ENCODE peak calls at places on chromosomes 4 and X, in four cellular contexts. N is OCI-LY7, V is GM03348, R is ACHN. B is an unnamed sample.

GRCh38 chrX:46587158-46587557 is 13.6 kb downstream of the CHST7 start:
- DNase-seq in N (no peak), R (no peak), V (peak), B (no peak)

GRCh38 chrX:140733766-140734342 is 24.3 kb downstream of the LINC00632 start:
- DNase-seq in N (peak), R (peak), V (peak), B (peak)

GRCh38 chr4:15402974-15403373 is 24.9 kb upstream of the C1QTNF7 start:
- DNase-seq in N (no peak), R (no peak), V (no peak), B (no peak)

GRCh38 chr4:183099537-183100297 is 660 bp downstream of the WWC2 start:
- DNase-seq in R (peak), N (no peak), V (peak), B (peak)

GRCh38 chrX:17432158-17432557 is 57.2 kb downstream of the NHS start:
- DNase-seq in N (no peak), R (no peak), V (no peak), B (no peak)

GRCh38 chr4:10773010-10773409 is 88.4 kb upstream of the CLNK start:
- DNase-seq in N (peak), V (no peak), R (no peak), B (no peak)

GRCh38 chrX:64842492-64842891 is 133.8 kb downstream of the ZC4H2 start:
- DNase-seq in R (no peak), N (peak), V (no peak), B (no peak)

GRCh38 chr4:6557856-6558255 is 17.1 kb upstream of the MAN2B2 start:
- DNase-seq in V (no peak), R (no peak), N (no peak), B (no peak)

GRCh38 chrX:150364347-150365050 is 1.4 kb downstream of the MAMLD1 start:
- DNase-seq in N (no peak), R (peak), V (peak), B (no peak)